ENCODE peak calls at places on chromosomes 7 and 10, in four cellular contexts. I is A549; U is CD8-positive, alpha-beta T cell; F is hepatocyte. E is an unnamed sample.

GRCh38 chr7:930975-931758 is 23.3 kb downstream of the ADAP1 start:
- DNase-seq in I (no peak), U (no peak), F (no peak), E (no peak)

GRCh38 chr10:46223064-46223480 is 63.7 kb upstream of the ANTXRL start:
- DNase-seq in I (no peak), U (no peak), F (no peak), E (no peak)

GRCh38 chr10:53598914-53599313 is 826.3 kb upstream of the MBL2 start:
- DNase-seq in I (no peak), U (no peak), F (no peak), E (no peak)

GRCh38 chr7:7491044-7491443 is 44.6 kb downstream of the COL28A1 start:
- DNase-seq in I (no peak), U (no peak), F (no peak), E (no peak)

GRCh38 chr7:10974717-10975032 is 1.0 kb downstream of the PHF14 start:
- DNase-seq in I (peak), U (no peak), F (no peak), E (no peak)

GRCh38 chr10:96767611-96768010 is 47.3 kb upstream of the PIK3AP1 start:
- DNase-seq in I (no peak), U (no peak), F (no peak), E (no peak)

GRCh38 chr10:1155791-1156615 is 99.8 kb downstream of the WDR37 start:
- DNase-seq in I (no peak), U (no peak), F (no peak), E (no peak)

GRCh38 chr10:31353574-31353973 is 34.6 kb downstream of the ZEB1 start:
- DNase-seq in I (peak), U (no peak), F (peak), E (no peak)

GRCh38 chr10:69107667-69108066 is 16.3 kb upstream of the VPS26A start:
- DNase-seq in I (no peak), U (no peak), F (no peak), E (no peak)

GRCh38 chr7:114082567-114082933 is 163.7 kb upstream of the PPP1R3A start:
- DNase-seq in I (no peak), U (no peak), F (no peak), E (no peak)

GRCh38 chr10:105023706-105024105 is 382.6 kb downstream of the SORCS3 start:
- DNase-seq in I (no peak), U (no peak), F (no peak), E (no peak)

GRCh38 chr10:101282937-101283336 is 53.7 kb upstream of the LBX1 start:
- DNase-seq in I (no peak), U (no peak), F (no peak), E (no peak)

GRCh38 chr7:1210321-1210978 is 22.2 kb upstream of the UNCX start:
- DNase-seq in I (no peak), U (no peak), F (no peak), E (no peak)

GRCh38 chr7:149620961-149621360 is 123.4 kb upstream of the ZNF746 start:
- DNase-seq in I (no peak), U (peak), F (no peak), E (no peak)

GRCh38 chr10:72337039-72337629 is 17.6 kb downstream of the DNAJB12 start:
- DNase-seq in I (peak), U (peak), F (peak), E (peak)

DNA sequence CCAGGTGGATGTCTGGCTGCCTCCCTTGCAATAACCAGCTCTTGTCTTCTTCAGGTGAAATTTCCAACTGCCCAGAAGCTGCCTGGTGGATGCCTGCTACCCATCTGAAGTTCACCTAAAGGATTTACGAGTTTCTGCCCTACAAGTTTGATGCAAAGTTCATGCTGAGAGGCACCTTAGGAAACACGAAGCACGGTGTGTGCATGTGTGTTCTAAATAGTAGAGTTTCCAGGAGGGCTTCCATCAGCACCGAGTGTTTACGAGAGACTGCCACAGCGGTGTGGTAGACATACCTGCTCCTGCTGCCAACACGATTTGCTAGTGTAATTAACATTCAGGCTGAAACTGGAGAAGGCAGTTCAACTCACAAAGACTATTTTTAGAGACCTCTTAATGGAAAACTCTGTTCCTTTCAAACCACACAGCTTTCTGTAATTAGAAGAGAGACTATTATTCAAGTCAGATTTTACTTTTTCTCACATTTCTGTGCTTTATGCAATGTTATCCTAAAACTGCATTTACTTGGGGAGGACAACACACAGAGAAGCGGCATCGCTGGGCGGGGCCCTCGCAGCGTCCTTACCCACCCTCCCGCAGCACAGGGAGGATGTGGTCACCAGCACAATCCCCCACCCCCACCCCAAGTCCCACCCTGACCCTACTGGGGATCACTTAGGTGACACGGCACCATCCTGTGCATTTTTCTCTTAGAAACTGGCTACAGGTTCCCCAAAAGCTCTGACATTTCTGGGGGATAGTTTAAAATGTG is 15.5 kb upstream of the CPXM2 start:
- DNase-seq in I (no peak), U (no peak), F (no peak), E (no peak)
- TF ChIP-seq CTCF in I (no peak), U (no peak), F (no peak), E (no peak)

GRCh38 chr7:2869981-2870380 is 25.9 kb upstream of the GNA12 start:
- DNase-seq in I (no peak), U (no peak), F (no peak), E (no peak)

GRCh38 chr7:2873686-2874551 is 29.8 kb upstream of the GNA12 start:
- DNase-seq in I (peak), U (no peak), F (peak), E (no peak)

GRCh38 chr7:2873146-2873545 is 29.0 kb upstream of the GNA12 start:
- DNase-seq in I (no peak), U (no peak), F (no peak), E (no peak)

GRCh38 chr7:2872296-2872874 is 28.3 kb upstream of the GNA12 start:
- DNase-seq in I (no peak), U (no peak), F (no peak), E (no peak)

GRCh38 chr7:2870471-2870941 is 26.4 kb upstream of the GNA12 start:
- DNase-seq in I (no peak), U (peak), F (peak), E (no peak)
- TF ChIP-seq CTCF in I (no peak), U (no peak), F (no peak), E (no peak)

DNA sequence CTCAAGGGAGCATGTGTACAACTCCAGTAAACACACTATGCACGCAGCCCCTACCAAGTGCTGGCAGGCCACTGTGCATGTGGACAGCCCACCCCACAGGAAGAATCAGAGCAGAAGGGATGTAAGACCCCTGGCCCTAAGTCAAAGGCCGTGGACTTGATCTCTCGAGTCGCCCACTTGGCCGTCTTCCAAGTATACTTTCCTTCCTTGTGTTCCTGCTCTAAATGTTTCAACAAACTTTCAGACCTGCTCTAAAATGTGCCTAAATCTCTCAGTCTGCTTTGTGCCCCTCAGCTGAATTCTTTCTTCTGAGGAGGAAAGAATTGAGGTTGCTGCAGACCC is 21.1 kb upstream of the NOM1 start:
- DNase-seq in I (no peak), U (no peak), F (no peak), E (no peak)
- TF ChIP-seq CTCF in I (no peak), U (no peak), F (no peak), E (no peak)

DNA sequence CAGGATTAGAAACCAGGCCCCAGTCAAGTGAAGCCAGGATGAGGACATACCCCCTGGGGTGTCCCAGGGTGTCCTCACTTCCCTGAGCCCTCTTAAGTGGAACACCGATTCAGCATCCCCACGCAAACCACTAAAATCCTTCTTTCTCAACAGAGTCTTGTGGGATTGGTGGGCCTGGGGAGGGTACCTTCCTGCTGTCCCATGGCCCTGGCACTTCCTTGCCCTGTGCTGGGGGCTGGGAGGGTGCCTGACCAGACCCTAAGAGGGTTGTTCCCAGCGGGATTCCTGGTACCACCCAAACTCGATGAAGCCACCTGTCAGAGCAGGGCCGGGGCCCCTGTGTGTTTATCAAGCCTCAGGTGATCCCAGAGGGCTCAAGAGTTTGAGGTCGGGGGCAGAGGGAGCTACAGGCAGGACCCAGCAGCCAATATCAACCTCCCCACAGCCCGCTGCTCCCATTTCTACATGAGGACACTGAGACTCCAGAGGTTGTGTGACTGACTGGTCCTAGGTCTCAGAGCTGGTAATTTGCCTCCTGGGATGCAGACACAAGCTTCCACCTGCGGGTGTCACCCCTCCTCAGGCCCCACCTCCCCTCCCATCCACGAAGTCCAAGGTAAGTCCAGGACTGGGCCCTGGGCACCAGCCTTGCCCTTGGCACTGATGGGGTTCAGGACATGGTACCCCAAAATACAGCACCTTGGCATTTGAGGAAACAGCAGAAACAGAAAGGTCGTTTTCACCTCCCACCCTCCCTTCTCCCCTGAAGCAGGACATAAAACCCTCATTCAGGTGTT is 31.4 kb downstream of the OAT start:
- DNase-seq in I (peak), U (no peak), F (no peak), E (no peak)
- TF ChIP-seq CTCF in I (no peak), U (no peak), F (peak), E (no peak)

GRCh38 chr7:142299226-142299625 is 41.4 kb upstream of the PRSS58 start:
- DNase-seq in I (no peak), U (no peak), F (no peak), E (no peak)

GRCh38 chr7:142301299-142301698 is 43.4 kb upstream of the PRSS58 start:
- DNase-seq in I (no peak), U (no peak), F (no peak), E (no peak)

GRCh38 chr7:142300689-142301088 is 42.8 kb upstream of the PRSS58 start:
- DNase-seq in I (no peak), U (no peak), F (no peak), E (no peak)

GRCh38 chr7:142298631-142299030 is 40.8 kb upstream of the PRSS58 start:
- DNase-seq in I (no peak), U (no peak), F (no peak), E (no peak)

DNA sequence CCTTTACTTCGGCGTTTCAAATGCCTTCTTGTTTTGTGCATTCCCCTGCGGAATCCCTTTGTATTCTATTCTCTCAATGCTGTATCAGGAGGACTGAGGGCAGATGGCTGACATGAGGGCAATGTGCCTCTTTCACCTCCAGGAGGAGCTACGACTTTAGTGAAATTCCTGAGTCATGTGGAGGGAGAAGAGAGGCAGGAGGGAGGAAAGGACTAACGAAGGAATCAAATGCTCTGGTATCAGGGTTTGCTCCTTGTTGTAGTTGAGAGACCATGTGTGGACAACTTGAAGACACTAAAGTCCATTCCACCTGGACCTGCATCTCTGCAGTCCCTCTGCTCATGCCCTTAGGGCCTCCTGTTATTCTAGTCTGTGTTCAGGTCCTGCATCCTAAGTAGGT is 40.2 kb upstream of the PRSS58 start:
- DNase-seq in I (peak), U (no peak), F (peak), E (no peak)
- TF ChIP-seq CTCF in I (peak), U (no peak), F (no peak), E (no peak)

E was measured in mesothelial cell of epicardium.